ENCODE peak calls at places on chromosomes 11 and 22, in four cellular contexts. R is H9, U is ovary, Q is right lobe of liver. X is an unnamed sample. For H3K4me1, the result is how much of the 10 kb centered on the place peaks cover.

GRCh38 chr11:19393941-19394340 is 153.2 kb upstream of the E2F8 start:
- DNase-seq in R (no peak), U (no peak), Q (no peak), X (no peak)

GRCh38 chr11:16992846-16993245 is 21.4 kb downstream of the PLEKHA7 start:
- DNase-seq in R (no peak), U (no peak), Q (no peak), X (no peak)

GRCh38 chr11:125496465-125496817 is 376 bp upstream of the FEZ1 start:
- DNase-seq in R (no peak), U (peak), Q (no peak), X (peak)

GRCh38 chr22:23529166-23530103 is 50.7 kb downstream of the IGLL1 start:
- DNase-seq in R (peak), U (peak), Q (no peak), X (peak)

GRCh38 chr11:46055371-46055770 is 65.9 kb downstream of the PHF21A start:
- DNase-seq in R (no peak), U (no peak), Q (no peak), X (no peak)

GRCh38 chr11:102138677-102139076 is 28.4 kb downstream of the YAP1 start:
- DNase-seq in R (no peak), U (no peak), Q (no peak), X (no peak)

GRCh38 chr11:39247570-39248137 is 2211.8 kb downstream of the LRRC4C start:
- DNase-seq in R (no peak), U (no peak), Q (no peak), X (no peak)

GRCh38 chr11:103624708-103625623 is 411.5 kb upstream of the DDI1 start:
- DNase-seq in R (no peak), U (no peak), Q (no peak), X (no peak)

GRCh38 chr11:85182437-85183109 is 444.6 kb downstream of the DLG2 start:
- DNase-seq in R (peak), U (no peak), Q (no peak), X (no peak)

GRCh38 chr11:68843703-68844312 is 2.1 kb upstream of the CPT1A start:
- DNase-seq in R (peak), U (peak), Q (peak), X (peak)

GRCh38 chr22:27686534-27686933 is 115.0 kb downstream of the MN1 start:
- DNase-seq in R (no peak), U (peak), Q (no peak), X (peak)

GRCh38 chr11:57899378-57899777 is 124.3 kb upstream of the OR9Q1 start:
- DNase-seq in R (no peak), U (no peak), Q (no peak), X (no peak)

GRCh38 chr11:18748766-18749375 is 22.9 kb upstream of the IGSF22 start:
- DNase-seq in R (no peak), U (no peak), Q (no peak), X (no peak)

GRCh38 chr11:123426766-123427165 is 3.3 kb upstream of the GRAMD1B start:
- DNase-seq in R (no peak), U (no peak), Q (no peak), X (no peak)

GRCh38 chr11:73270089-73270854 is 1.9 kb upstream of the P2RY6 start:
- DNase-seq in R (peak), U (no peak), Q (no peak), X (no peak)

GRCh38 chr11:128928400-128928799 is 14.3 kb downstream of the TP53AIP1 start:
- DNase-seq in R (no peak), U (no peak), Q (no peak), X (no peak)

GRCh38 chr11:116962108-116962507 is 124.7 kb upstream of the APOA1 start:
- DNase-seq in R (no peak), U (no peak), Q (no peak), X (no peak)

GRCh38 chr11:80993561-80993960 is 1552.7 kb upstream of the TENM4 start:
- DNase-seq in R (no peak), U (no peak), Q (no peak), X (no peak)

GRCh38 chr11:117605331-117605730 is 191.7 kb downstream of the DSCAML1 start:
- DNase-seq in R (no peak), U (no peak), Q (no peak), X (no peak)

GRCh38 chr11:46120361-46120710 is 918 bp downstream of the PHF21A start:
- DNase-seq in R (no peak), U (peak), Q (peak), X (peak)

GRCh38 chr11:12066799-12067508 is 43.4 kb upstream of the MICAL2 start:
- DNase-seq in R (peak), U (no peak), Q (no peak), X (peak)

GRCh38 chr11:63917685-63918523 is 940 bp upstream of the RCOR2 start:
- DNase-seq in R (peak), U (peak), Q (no peak), X (peak)

GRCh38 chr11:129590030-129590752 is 214.5 kb downstream of the BARX2 start:
- DNase-seq in R (no peak), U (no peak), Q (no peak), X (no peak)

GRCh38 chr11:119975561-119976152 is 162.3 kb downstream of the TRIM29 start:
- DNase-seq in R (peak), U (no peak), Q (no peak), X (peak)

GRCh38 chr11:612201-612960 is 3.4 kb downstream of the IRF7 start:
- DNase-seq in R (peak), U (no peak), Q (peak), X (no peak)

GRCh38 chr11:64971421-64972233 is at the start of gene MAJIN:
- DNase-seq in R (peak), U (peak), Q (peak), X (peak)

GRCh38 chr11:2530131-2530854 is 85.5 kb downstream of the KCNQ1 start:
- DNase-seq in R (no peak), U (peak), Q (peak), X (peak)

GRCh38 chr11:1744137-1744878 is 6.1 kb downstream of the IFITM10 start:
- DNase-seq in R (no peak), U (no peak), Q (peak), X (peak)

GRCh38 chr22:19871023-19871844 is 16.6 kb upstream of the GNB1L start:
- DNase-seq in R (no peak), U (peak), Q (peak), X (peak)

GRCh38 chr11:31919175-31919574 is 108.1 kb upstream of the PAX6 start:
- DNase-seq in R (no peak), U (no peak), Q (no peak), X (no peak)

GRCh38 chr11:2446590-2447252 is 1.9 kb downstream of the KCNQ1 start:
- DNase-seq in R (no peak), U (no peak), Q (peak), X (no peak)

GRCh38 chr11:124902616-124903015 is 5.0 kb upstream of the ROBO4 start:
- DNase-seq in R (no peak), U (no peak), Q (no peak), X (no peak)

GRCh38 chr11:124586247-124586860 is 16.6 kb downstream of the OR8A1 start:
- DNase-seq in R (peak), U (no peak), Q (peak), X (peak)

GRCh38 chr22:22901578-22902218 is 14.1 kb downstream of the IGLL5 start:
- DNase-seq in R (no peak), U (no peak), Q (no peak), X (peak)

GRCh38 chr11:48341466-48341865 is 16.7 kb downstream of the OR4C3 start:
- DNase-seq in R (no peak), U (no peak), Q (no peak), X (no peak)

GRCh38 chr22:34696557-34696956 is 369.4 kb upstream of the ISX start:
- DNase-seq in R (peak), U (no peak), Q (no peak), X (no peak)

DNA sequence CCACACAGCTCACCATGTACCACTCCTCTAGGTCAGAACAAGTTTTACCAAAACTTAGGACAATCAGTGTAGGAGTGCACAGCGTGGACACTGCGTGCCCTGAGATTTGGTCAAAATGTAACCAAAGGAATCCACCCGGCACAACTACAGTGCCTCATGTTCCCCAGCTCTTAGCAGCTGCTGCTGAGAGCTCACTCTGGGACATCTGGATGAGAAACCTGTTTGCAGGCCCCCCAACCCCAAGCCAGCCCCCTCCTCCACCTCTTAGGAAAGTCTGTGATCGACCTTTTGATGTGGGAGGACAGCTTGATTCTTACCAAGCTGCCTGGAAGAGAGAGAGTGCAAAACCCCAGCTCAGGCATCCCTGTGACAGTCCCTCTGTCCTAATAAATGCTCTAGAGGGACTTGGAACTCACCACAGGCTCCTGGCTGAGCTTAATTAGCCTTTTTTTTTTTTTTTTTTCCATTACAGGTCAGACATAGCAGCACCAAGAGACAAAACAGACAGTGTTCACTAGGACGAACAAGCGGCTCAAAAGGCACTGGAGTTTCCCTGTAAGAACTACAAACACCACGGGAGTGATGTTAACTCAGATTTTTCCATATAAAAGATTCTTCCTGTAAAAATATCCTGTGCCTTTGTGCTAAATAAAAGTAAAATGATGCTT is 101.2 kb upstream of the AKIP1 start:
- DNase-seq in R (no peak), U (no peak), Q (no peak), X (no peak)
- H3K4me1 ChIP-seq in R (under half), U (under half), Q (under half), X (under half)

GRCh38 chr22:44638966-44639739 is 62.9 kb upstream of the PRR5 start:
- DNase-seq in R (no peak), U (no peak), Q (no peak), X (no peak)
- H3K27ac ChIP-seq in R (no peak), U (no peak), Q (no peak), X (peak)

GRCh38 chr22:37069319-37069718 is 17.8 kb downstream of the KCTD17 start:
- DNase-seq in R (no peak), U (no peak), Q (no peak), X (no peak)
- H3K4me1 ChIP-seq in R (under half), U (under half), Q (under half), X (under half)

GRCh38 chr11:82898242-82898641 is 2.0 kb downstream of the PRCP start:
- DNase-seq in R (no peak), U (no peak), Q (no peak), X (no peak)

GRCh38 chr11:82901165-82901938 is at the start of gene DDIAS:
- DNase-seq in R (peak), U (peak), Q (peak), X (peak)

GRCh38 chr11:82899957-82900276 is 313 bp downstream of the PRCP start:
- DNase-seq in R (no peak), U (no peak), Q (no peak), X (no peak)

GRCh38 chr11:82900277-82901164 is at the start of gene PRCP:
- DNase-seq in R (peak), U (peak), Q (peak), X (peak)

DNA sequence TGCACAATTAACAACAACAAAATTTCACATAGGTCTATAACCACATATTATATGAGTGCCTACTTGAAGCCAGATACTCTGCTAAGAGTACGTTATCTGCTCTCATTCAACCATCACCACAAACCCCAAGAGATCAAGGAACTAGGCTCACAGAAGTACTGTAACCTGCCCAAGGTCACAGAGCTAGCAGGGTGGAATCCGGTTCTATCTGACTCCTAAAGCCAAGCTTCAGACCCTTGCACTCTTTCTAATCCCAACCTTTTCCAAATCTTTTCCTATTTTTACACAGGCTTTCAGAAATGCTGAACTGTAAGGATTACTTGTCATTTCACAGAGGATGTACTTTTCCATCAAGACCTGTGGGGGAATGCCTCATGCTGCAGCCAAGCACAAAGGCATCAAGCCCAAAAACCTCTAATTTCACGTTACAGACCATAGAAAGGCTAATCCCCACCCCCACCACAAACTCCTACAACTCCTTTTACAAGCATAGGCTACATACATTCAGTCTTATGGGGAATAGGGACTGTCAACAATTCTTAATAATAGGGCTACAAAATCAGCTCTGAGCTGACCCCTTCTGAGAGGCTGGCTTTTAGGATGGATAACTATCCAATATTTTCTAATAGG is 924 bp downstream of the PRCP start:
- DNase-seq in R (no peak), U (no peak), Q (no peak), X (no peak)
- H3K27ac ChIP-seq in R (no peak), U (no peak), Q (peak), X (no peak)

GRCh38 chr22:38783095-38783710 is 10.7 kb downstream of the DNAL4 start:
- DNase-seq in R (no peak), U (no peak), Q (no peak), X (no peak)
- H3K4me1 ChIP-seq in R (under half), U (under half), Q (under half), X (under half)

DNA sequence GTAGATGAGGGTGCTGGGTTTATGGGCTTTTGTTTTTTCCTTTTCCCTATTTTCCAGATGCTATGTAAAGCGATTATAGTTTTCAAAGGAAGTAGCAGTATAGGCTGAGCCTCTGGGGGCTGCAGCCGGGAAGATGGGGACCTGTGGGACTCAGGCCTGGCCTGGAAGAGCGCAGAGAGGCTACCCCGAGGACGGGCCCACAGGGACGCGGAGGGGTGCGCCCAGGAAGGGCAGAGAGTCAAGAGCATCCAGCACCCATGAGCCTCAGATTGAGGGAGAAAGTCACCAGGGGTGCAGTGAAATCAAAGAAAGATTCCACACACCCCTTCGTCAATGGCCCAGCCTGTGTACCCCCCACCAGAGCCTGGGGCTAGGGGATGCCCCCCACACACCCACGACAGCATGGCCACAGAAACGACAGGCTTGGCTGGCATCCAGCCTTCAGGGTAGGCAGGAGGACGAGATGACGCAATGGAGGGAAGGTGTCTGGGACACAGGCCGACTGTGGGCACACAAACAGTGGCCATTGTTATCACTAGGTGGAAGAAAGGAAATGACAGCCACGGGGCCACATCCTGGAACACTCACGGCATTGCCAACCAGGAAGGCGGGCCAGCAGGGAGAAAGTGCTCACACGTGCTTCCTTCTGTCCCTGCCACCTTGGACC is 9.0 kb downstream of the PLA2G6 start:
- DNase-seq in R (no peak), U (peak), Q (peak), X (peak)
- H3K27ac ChIP-seq in R (no peak), U (no peak), Q (peak), X (peak)

GRCh38 chr11:75341583-75341982 is 9.9 kb downstream of the ARRB1 start:
- DNase-seq in R (no peak), U (no peak), Q (no peak), X (peak)

GRCh38 chr11:75342966-75343870 is 8.2 kb downstream of the ARRB1 start:
- DNase-seq in R (peak), U (peak), Q (peak), X (no peak)

GRCh38 chr11:75339685-75340409 is 11.6 kb downstream of the ARRB1 start:
- DNase-seq in R (no peak), U (no peak), Q (no peak), X (peak)

GRCh38 chr11:75344186-75344585 is 7.3 kb downstream of the ARRB1 start:
- DNase-seq in R (no peak), U (no peak), Q (no peak), X (no peak)

GRCh38 chr11:75342231-75342918 is 9.1 kb downstream of the ARRB1 start:
- DNase-seq in R (no peak), U (no peak), Q (no peak), X (no peak)
- H3K4me1 ChIP-seq in R (under half), U (half or more), Q (half or more), X (half or more)

X was measured in right cardiac atrium.